ENCODE peak calls at places on chromosome 10, in seven cellular contexts. P is WERI-Rb-1, H is Peyer's patch, V is AG04450, D is AG10803, J is BJ, F is OCI-LY7. G is an unnamed sample.
A peak's percentile ranks its signal among the peaks of the same experiment; 100 is the strongest.

GRCh38 chr10:46237815-46238510 is 48.8 kb upstream of the ANTXRL start:
- DNase-seq in F (no peak), J (no peak), D (peak; percentile 38), P (no peak), V (no peak), H (no peak), G (peak; percentile 29)

GRCh38 chr10:101559596-101560292 is 28.3 kb downstream of the POLL start:
- DNase-seq in V (no peak), D (no peak), F (no peak), J (no peak), P (no peak), H (no peak), G (no peak)

GRCh38 chr10:103666109-103666508 is 172.6 kb downstream of the NEURL1 start:
- DNase-seq in V (no peak), P (peak; percentile 57), D (peak; percentile 40), H (no peak), J (no peak), F (no peak), G (no peak)

GRCh38 chr10:1240341-1240775 is 184.2 kb downstream of the WDR37 start:
- DNase-seq in J (no peak), V (no peak), H (peak; percentile 68), P (no peak), D (no peak), F (no peak), G (no peak)

GRCh38 chr10:87862644-87863101 is 660 bp downstream of the KLLN start:
- DNase-seq in V (no peak), H (no peak), F (no peak), P (peak; percentile 50), J (no peak), D (no peak), G (no peak)

GRCh38 chr10:17088118-17088806 is 41.3 kb downstream of the CUBN start:
- DNase-seq in J (no peak), D (peak; percentile 76), F (no peak), P (no peak), V (peak; percentile 37), H (no peak), G (no peak)

GRCh38 chr10:86438091-86438749 is 71.6 kb upstream of the GRID1 start:
- DNase-seq in J (no peak), P (no peak), D (no peak), H (no peak), F (no peak), V (no peak), G (no peak)

GRCh38 chr10:52318822-52319464 is 4.9 kb downstream of the DKK1 start:
- DNase-seq in F (no peak), J (peak; percentile 94), V (peak; percentile 84), H (no peak), D (peak; percentile 95), P (no peak), G (no peak)

GRCh38 chr10:70445718-70446485 is 4.4 kb upstream of the NODAL start:
- DNase-seq in D (peak; percentile 62), H (no peak), P (no peak), V (peak; percentile 84), J (no peak), F (no peak), G (no peak)

GRCh38 chr10:29702288-29703164 is 67.8 kb upstream of the SVIL start:
- DNase-seq in P (no peak), V (no peak), F (no peak), D (peak; percentile 5), J (no peak), H (no peak), G (no peak)

GRCh38 chr10:58028597-58029366 is 238.9 kb downstream of the IPMK start:
- DNase-seq in H (no peak), D (peak; percentile 97), V (peak; percentile 70), J (peak; percentile 81), F (no peak), P (no peak), G (no peak)

GRCh38 chr10:3961082-3961481 is 176.1 kb upstream of the KLF6 start:
- DNase-seq in H (no peak), D (no peak), F (peak; percentile 2), J (no peak), P (no peak), V (no peak), G (no peak)

GRCh38 chr10:131211965-131212619 is 99.4 kb downstream of the TCERG1L start:
- DNase-seq in D (no peak), H (no peak), P (no peak), F (no peak), J (no peak), V (no peak), G (no peak)

GRCh38 chr10:86449926-86450558 is 71.5 kb downstream of the WAPL start:
- DNase-seq in H (no peak), D (no peak), P (no peak), F (peak; percentile 61), V (no peak), J (no peak), G (no peak)

GRCh38 chr10:118712080-118712479 is 42.7 kb downstream of the CACUL1 start:
- DNase-seq in H (no peak), F (no peak), V (no peak), D (no peak), P (no peak), J (no peak), G (no peak)

GRCh38 chr10:117778241-117778640 is 235.7 kb downstream of the EMX2 start:
- DNase-seq in P (no peak), V (no peak), F (no peak), J (no peak), H (no peak), D (no peak), G (no peak)

GRCh38 chr10:7192831-7193348 is 217.9 kb downstream of the SFMBT2 start:
- DNase-seq in P (no peak), J (no peak), H (peak; percentile 29), F (no peak), V (no peak), D (no peak), G (peak; percentile 20)

GRCh38 chr10:99524050-99524666 is 8.6 kb upstream of the NKX2-3 start:
- DNase-seq in P (no peak), D (no peak), H (no peak), F (no peak), J (no peak), V (no peak), G (no peak)

GRCh38 chr10:50929670-50930069 is 44.2 kb upstream of the A1CF start:
- DNase-seq in P (no peak), D (peak; percentile 9), J (no peak), H (no peak), V (no peak), F (no peak), G (no peak)

GRCh38 chr10:123298583-123298982 is 144.4 kb downstream of the BUB3 start:
- DNase-seq in P (no peak), D (no peak), H (no peak), F (no peak), V (no peak), J (no peak), G (no peak)

GRCh38 chr10:4136121-4136520 is 351.1 kb upstream of the KLF6 start:
- DNase-seq in J (no peak), H (no peak), D (peak; percentile 4), P (no peak), V (no peak), F (peak; percentile 32), G (no peak)

GRCh38 chr10:31757374-31757773 is 171.3 kb downstream of the ARHGAP12 start:
- DNase-seq in J (no peak), V (no peak), F (no peak), H (no peak), D (peak; percentile 68), P (no peak), G (peak; percentile 63)

GRCh38 chr10:78199019-78199418 is 165.4 kb downstream of the RPS24 start:
- DNase-seq in F (no peak), D (no peak), P (peak; percentile 59), V (no peak), J (no peak), H (no peak), G (no peak)

GRCh38 chr10:84195044-84195830 is 900 bp downstream of the CDHR1 start:
- DNase-seq in V (no peak), P (no peak), H (no peak), F (no peak), J (no peak), D (no peak), G (no peak)

GRCh38 chr10:33248638-33249037 is 85.8 kb downstream of the NRP1 start:
- DNase-seq in D (peak; percentile 90), J (peak; percentile 74), H (no peak), P (no peak), F (peak; percentile 3), V (peak; percentile 74), G (no peak)

GRCh38 chr10:33026422-33026821 is 68.4 kb upstream of the ITGB1 start:
- DNase-seq in P (no peak), V (no peak), H (no peak), F (no peak), J (no peak), D (no peak), G (no peak)

GRCh38 chr10:94546616-94547175 is 1.1 kb downstream of the HELLS start:
- DNase-seq in H (no peak), D (peak; percentile 3), J (no peak), P (no peak), F (peak; percentile 34), V (no peak), G (no peak)
- H3K4me3 ChIP-seq in H (peak overlapping the region; percentile 75), D (peak overlapping the region; percentile 78), J (peak overlapping the region; percentile 95), P (peak overlapping the region; percentile 94), F (peak overlapping the region; percentile 91), V (peak overlapping the region; percentile 95), G (peak overlapping the region; percentile 95)

GRCh38 chr10:15168781-15169554 is 475 bp upstream of the NMT2 start:
- DNase-seq in J (no peak), D (peak; percentile 94), H (peak; percentile 98), P (peak; percentile 90), V (peak; percentile 95), F (peak; percentile 93), G (peak; percentile 99)
- H3K4me3 ChIP-seq in J (no peak overlapping the region), D (no peak overlapping the region), H (peak overlapping the region; percentile 20), P (peak overlapping the region; percentile 29), V (peak overlapping the region; percentile 10), F (peak overlapping the region; percentile 51), G (peak overlapping the region; percentile 22)

GRCh38 chr10:80465839-80466590 is 11.9 kb downstream of the TSPAN14 start:
- DNase-seq in F (peak; percentile 43), H (peak; percentile 76), D (no peak), J (no peak), P (no peak), V (no peak), G (no peak)
- H3K4me3 ChIP-seq in F (peak overlapping the region; percentile 53), H (no peak overlapping the region), D (no peak overlapping the region), J (no peak overlapping the region), P (no peak overlapping the region), V (no peak overlapping the region), G (no peak overlapping the region)

GRCh38 chr10:68560201-68560915 is at the start of gene TET1:
- DNase-seq in F (peak; percentile 37), D (peak; percentile 39), P (peak; percentile 84), V (no peak), H (no peak), J (no peak), G (peak; percentile 59)

GRCh38 chr10:68562666-68563522 is 2.8 kb downstream of the TET1 start:
- DNase-seq in D (peak; percentile 61), P (no peak), F (peak; percentile 69), H (no peak), J (no peak), V (no peak), G (no peak)

GRCh38 chr10:68560916-68561691 is 967 bp downstream of the TET1 start:
- DNase-seq in V (no peak), P (peak; percentile 50), J (no peak), H (no peak), D (no peak), F (no peak), G (no peak)

GRCh38 chr10:68559872-68560200 is 301 bp upstream of the TET1 start:
- DNase-seq in J (no peak), H (no peak), F (no peak), D (peak; percentile 34), V (no peak), P (no peak), G (no peak)

GRCh38 chr10:68561804-68562649 is 1.9 kb downstream of the TET1 start:
- DNase-seq in H (no peak), P (no peak), J (no peak), F (no peak), D (no peak), V (no peak), G (no peak)
- H3K4me3 ChIP-seq in H (peak overlapping the region; percentile 60), P (peak overlapping the region; percentile 83), J (peak overlapping the region; percentile 77), F (no peak overlapping the region), D (peak overlapping the region; percentile 74), V (peak overlapping the region; percentile 77), G (no peak overlapping the region)